ENCODE peak calls at places on chromosomes 7 and 10, in ten cellular contexts. G is mammary epithelial cell, P is GM12878, Q is prostate gland, A is psoas muscle, X is cardiac muscle cell, T is IMR-90, C is heart left ventricle, K is right lobe of liver, Y is colonic mucosa. D is an unnamed sample.

GRCh38 chr10:17519457-17519856 is 65.1 kb upstream of the ST8SIA6 start:
- DNase-seq in G (no peak), P (no peak), Q (no peak), A (no peak), X (no peak), T (no peak), C (no peak), K (no peak), Y (no peak), D (no peak)

GRCh38 chr10:69449841-69450240 is 1.4 kb upstream of the TSPAN15 start:
- DNase-seq in G (no peak), P (no peak), Q (no peak), A (peak; percentile 66), X (peak; percentile 64), T (peak; percentile 13), C (peak; percentile 62), K (no peak), Y (peak; percentile 86), D (peak; percentile 73)

GRCh38 chr7:36080843-36081242 is 72.2 kb upstream of the EEPD1 start:
- DNase-seq in G (no peak), P (no peak), Q (no peak), A (no peak), X (no peak), T (no peak), C (no peak), K (no peak), Y (no peak), D (no peak)

GRCh38 chr10:78514459-78514858 is 480.8 kb downstream of the RPS24 start:
- DNase-seq in G (no peak), P (no peak), Q (no peak), A (no peak), X (no peak), T (no peak), C (no peak), K (no peak), Y (no peak), D (no peak)

GRCh38 chr10:22560391-22561239 is 153.8 kb downstream of the PIP4K2A start:
- DNase-seq in G (no peak), P (no peak), Q (no peak), A (no peak), X (no peak), T (no peak), C (no peak), K (no peak), Y (no peak), D (no peak)

GRCh38 chr10:73647211-73647874 is 6.1 kb upstream of the MYOZ1 start:
- DNase-seq in G (no peak), P (no peak), Q (peak; percentile 40), A (peak; percentile 78), X (peak; percentile 69), T (no peak), C (peak; percentile 56), K (no peak), Y (peak; percentile 56), D (no peak)

GRCh38 chr10:105605873-105606272 is 964.8 kb downstream of the SORCS3 start:
- DNase-seq in G (no peak), P (no peak), Q (no peak), A (no peak), X (no peak), T (no peak), C (no peak), K (no peak), Y (no peak), D (no peak)

GRCh38 chr7:133563196-133563707 is 310.4 kb downstream of the EXOC4 start:
- DNase-seq in G (no peak), P (no peak), Q (no peak), A (no peak), X (no peak), T (no peak), C (no peak), K (no peak), Y (no peak), D (no peak)

DNA sequence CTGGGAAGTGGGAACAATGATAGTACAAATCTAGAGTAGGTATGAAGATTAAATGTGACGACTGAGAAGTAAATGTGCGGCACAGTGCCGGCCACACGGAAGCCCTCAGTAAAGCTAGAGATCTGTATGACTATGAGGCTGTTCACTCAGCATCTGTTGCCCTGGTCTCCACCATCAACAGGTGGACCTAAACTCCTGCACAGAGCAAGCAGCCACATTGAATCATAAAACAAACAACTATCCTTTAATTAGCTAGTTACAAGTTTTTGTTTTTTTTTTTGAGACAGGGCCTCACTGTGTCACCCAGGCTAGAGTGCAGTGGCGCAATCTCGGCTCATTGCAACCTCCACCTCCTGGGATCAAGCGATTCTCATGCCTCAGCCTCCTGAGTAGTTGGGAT is 16.6 kb downstream of the RBP4 start:
- DNase-seq in G (no peak), P (no peak), Q (no peak), A (no peak), X (no peak), T (no peak), C (no peak), K (no peak), Y (no peak), D (no peak)
- H3K27ac ChIP-seq in G (no peak overlapping the region), P (no peak overlapping the region), Q (no peak overlapping the region), A (no peak overlapping the region), X (no peak overlapping the region), T (no peak overlapping the region), C (no peak overlapping the region), K (no peak overlapping the region), Y (no peak overlapping the region), D (no peak overlapping the region)

GRCh38 chr10:104334561-104334960 is 3.7 kb downstream of the ITPRIP start:
- DNase-seq in G (no peak), P (no peak), Q (no peak), A (no peak), X (no peak), T (no peak), C (no peak), K (no peak), Y (peak; percentile 10), D (no peak)

GRCh38 chr10:104336829-104337526 is 1.3 kb downstream of the ITPRIP start:
- DNase-seq in G (peak; percentile 32), P (no peak), Q (no peak), A (no peak), X (peak; percentile 85), T (peak; percentile 80), C (no peak), K (no peak), Y (peak; percentile 21), D (no peak)

GRCh38 chr10:104333728-104334373 is 4.4 kb downstream of the ITPRIP start:
- DNase-seq in G (no peak), P (no peak), Q (no peak), A (no peak), X (no peak), T (no peak), C (no peak), K (no peak), Y (peak; percentile 16), D (no peak)

GRCh38 chr10:104333037-104333727 is 5.1 kb downstream of the ITPRIP start:
- DNase-seq in G (no peak), P (no peak), Q (no peak), A (no peak), X (peak; percentile 47), T (no peak), C (no peak), K (no peak), Y (peak; percentile 17), D (no peak)

DNA sequence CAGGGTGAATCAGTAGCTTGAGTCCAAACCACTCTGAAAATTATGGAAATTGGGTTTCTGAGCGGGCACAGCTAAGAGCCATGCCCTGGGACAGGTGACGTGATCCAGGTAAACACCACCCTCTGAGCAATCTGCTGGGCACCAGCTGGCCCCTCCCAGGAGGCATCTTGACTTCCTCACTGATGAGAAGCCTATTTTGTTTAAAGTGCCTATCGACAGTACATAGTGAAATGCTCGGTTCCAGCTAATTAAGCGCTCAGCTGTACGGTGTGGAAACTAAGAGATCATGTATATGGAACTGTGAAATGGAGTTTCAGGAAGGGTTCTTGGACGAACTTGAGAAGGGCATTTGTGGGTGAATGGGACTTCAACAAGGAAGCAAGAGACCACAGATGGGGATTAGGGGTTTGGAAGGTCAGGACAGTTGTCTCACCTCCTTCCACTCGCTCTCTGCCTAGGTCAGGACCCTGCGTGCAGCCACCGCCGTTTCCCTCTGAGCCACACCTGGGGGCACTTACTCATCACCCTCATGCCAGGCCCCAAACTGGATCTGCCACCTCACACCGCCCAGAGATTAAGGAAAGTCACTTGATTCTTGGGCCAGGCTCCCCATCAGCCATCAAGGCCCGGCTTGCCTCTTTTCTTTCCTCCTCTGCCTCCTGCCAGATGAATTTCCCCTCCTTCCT is 3.2 kb downstream of the ITPRIP start:
- DNase-seq in G (peak; percentile 33), P (no peak), Q (no peak), A (no peak), X (no peak), T (no peak), C (no peak), K (no peak), Y (peak; percentile 16), D (no peak)
- H3K4me1 ChIP-seq in G (peaks cover 61% of the 10 kb centered on the region), P (peaks cover 22% of the 10 kb centered on the region), Q (peaks cover 29% of the 10 kb centered on the region), A (peaks cover 69% of the 10 kb centered on the region), X (peaks cover 63% of the 10 kb centered on the region), T (peaks cover 51% of the 10 kb centered on the region), C (peaks cover 47% of the 10 kb centered on the region), K (no peaks in the 10 kb centered on the region), Y (peaks cover 24% of the 10 kb centered on the region), D (peaks cover 78% of the 10 kb centered on the region)

DNA sequence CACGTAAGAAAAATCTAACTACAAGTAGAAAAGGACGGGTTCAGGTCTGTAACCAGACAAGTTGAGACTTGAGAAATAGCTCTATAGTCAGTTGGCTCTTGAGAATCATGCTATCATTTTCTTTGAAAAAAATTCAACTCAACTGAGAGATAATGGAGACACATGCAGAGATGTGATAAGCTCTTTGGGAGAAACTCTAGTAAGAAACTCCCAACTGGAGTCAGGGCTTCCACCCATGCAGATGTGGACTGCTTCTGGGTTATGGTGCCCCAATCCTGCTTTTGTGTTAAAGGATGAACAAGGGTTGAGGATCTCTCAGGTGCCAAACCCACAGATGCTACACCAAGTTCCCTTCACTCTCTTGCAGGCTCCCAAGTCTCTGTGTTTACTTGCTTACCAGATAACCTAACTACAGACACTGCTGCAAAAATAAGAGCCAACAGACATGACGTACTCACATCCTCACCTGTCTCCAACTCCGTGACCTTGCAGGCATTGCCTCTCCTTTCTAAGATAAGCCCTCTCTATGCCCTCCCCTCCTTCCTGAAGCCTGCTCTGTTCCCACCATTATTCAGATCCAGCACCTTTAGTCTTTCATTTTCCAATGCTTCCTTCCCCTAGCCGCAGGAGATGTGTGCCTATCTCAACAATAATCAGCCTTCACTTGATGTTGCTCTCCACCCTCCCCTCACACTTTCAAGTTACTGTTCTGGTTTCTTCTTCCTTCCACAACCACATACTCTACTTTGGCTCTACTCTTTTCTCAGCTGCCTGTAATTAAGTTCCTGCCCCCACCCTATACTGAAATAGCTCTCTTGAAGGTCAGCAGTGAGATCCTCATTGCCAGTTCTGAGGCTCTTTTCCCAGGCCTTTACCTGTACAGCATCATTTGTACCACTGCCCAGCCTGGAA is 130.0 kb downstream of the ICA1 start:
- DNase-seq in G (no peak), P (peak; percentile 94), Q (no peak), A (no peak), X (no peak), T (no peak), C (no peak), K (no peak), Y (no peak), D (no peak)
- H3K27ac ChIP-seq in G (no peak overlapping the region), P (peak overlapping the region; percentile 94), Q (no peak overlapping the region), A (no peak overlapping the region), X (no peak overlapping the region), T (no peak overlapping the region), C (no peak overlapping the region), K (no peak overlapping the region), Y (peak overlapping the region; percentile 20), D (no peak overlapping the region)

DNA sequence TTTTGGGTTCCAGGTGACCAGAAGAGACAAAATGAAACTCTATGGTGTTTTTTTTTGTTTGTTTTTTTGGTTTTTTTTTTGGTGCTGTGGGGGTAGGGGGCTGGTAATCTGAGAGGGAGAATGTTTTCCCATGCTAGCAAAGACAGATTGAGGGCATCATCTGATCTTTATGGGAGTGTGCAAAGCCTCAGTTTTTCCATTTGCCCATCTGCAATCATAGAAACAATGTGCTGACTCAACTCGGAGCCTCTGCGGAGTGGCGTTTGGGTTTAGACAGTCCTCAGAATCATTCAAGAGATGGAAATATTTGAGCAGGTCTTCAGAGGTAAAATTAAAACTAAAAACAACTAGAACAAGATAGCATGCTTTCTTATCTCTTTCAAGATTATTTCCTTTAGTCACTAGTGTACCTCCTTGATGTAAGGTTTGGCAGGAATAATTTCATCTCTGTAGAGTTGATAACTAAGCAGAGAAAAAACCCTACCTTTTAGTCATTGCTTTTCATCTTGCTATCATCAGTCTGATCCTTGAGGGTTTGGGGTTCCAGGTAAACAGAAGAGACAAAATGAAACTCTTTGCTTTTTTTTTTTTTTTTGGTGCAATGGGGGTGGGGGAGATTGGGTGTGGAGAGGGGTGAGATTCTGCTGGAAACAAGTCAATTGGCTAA is 18.0 kb downstream of the CNNM2 start:
- DNase-seq in G (no peak), P (no peak), Q (no peak), A (no peak), X (no peak), T (no peak), C (no peak), K (no peak), Y (no peak), D (no peak)
- H3K4me1 ChIP-seq in G (no peaks in the 10 kb centered on the region), P (no peaks in the 10 kb centered on the region), Q (no peaks in the 10 kb centered on the region), A (no peaks in the 10 kb centered on the region), X (no peaks in the 10 kb centered on the region), T (no peaks in the 10 kb centered on the region), C (no peaks in the 10 kb centered on the region), K (no peaks in the 10 kb centered on the region), Y (no peaks in the 10 kb centered on the region), D (no peaks in the 10 kb centered on the region)